ENCODE peak calls at places on chromosome 1, in nine cellular contexts. One of them, this sample, is unnamed. For H3K4me1, the result is how much of the 10 kb centered on the place peaks cover.

GRCh38 chr1:183936791-183937190 is 100.7 kb downstream of the COLGALT2 start:
- DNase-seq in thoracic aorta: no peak
- DNase-seq in esophagus squamous epithelium: no peak
- DNase-seq in adrenal gland: no peak
- DNase-seq in CD4-positive, CD25-positive, alpha-beta regulatory T cell: no peak
- DNase-seq in ascending aorta: no peak
- DNase-seq in CD8-positive, alpha-beta memory T cell: no peak
- DNase-seq in BE2C: no peak
- DNase-seq in cardiac muscle cell: no peak
- DNase-seq in this sample: no peak

GRCh38 chr1:154837034-154837678 is 32.9 kb downstream of the KCNN3 start:
- DNase-seq in thoracic aorta: no peak
- DNase-seq in esophagus squamous epithelium: no peak
- DNase-seq in adrenal gland: no peak
- DNase-seq in CD4-positive, CD25-positive, alpha-beta regulatory T cell: no peak
- DNase-seq in ascending aorta: no peak
- DNase-seq in CD8-positive, alpha-beta memory T cell: no peak
- DNase-seq in BE2C: no peak
- DNase-seq in cardiac muscle cell: peak
- DNase-seq in this sample: no peak

GRCh38 chr1:223534677-223535076 is 130.8 kb downstream of the CAPN8 start:
- DNase-seq in thoracic aorta: no peak
- DNase-seq in esophagus squamous epithelium: no peak
- DNase-seq in adrenal gland: no peak
- DNase-seq in CD4-positive, CD25-positive, alpha-beta regulatory T cell: no peak
- DNase-seq in ascending aorta: no peak
- DNase-seq in CD8-positive, alpha-beta memory T cell: no peak
- DNase-seq in BE2C: no peak
- DNase-seq in cardiac muscle cell: no peak
- DNase-seq in this sample: no peak

GRCh38 chr1:42684139-42684538 is 1.9 kb downstream of the YBX1 start:
- DNase-seq in thoracic aorta: no peak
- DNase-seq in esophagus squamous epithelium: no peak
- DNase-seq in adrenal gland: no peak
- DNase-seq in CD4-positive, CD25-positive, alpha-beta regulatory T cell: peak
- DNase-seq in ascending aorta: no peak
- DNase-seq in CD8-positive, alpha-beta memory T cell: no peak
- DNase-seq in BE2C: peak
- DNase-seq in cardiac muscle cell: peak
- DNase-seq in this sample: no peak

GRCh38 chr1:29415156-29415830 is 179.0 kb downstream of the PTPRU start:
- DNase-seq in thoracic aorta: no peak
- DNase-seq in esophagus squamous epithelium: no peak
- DNase-seq in adrenal gland: no peak
- DNase-seq in CD4-positive, CD25-positive, alpha-beta regulatory T cell: no peak
- DNase-seq in ascending aorta: no peak
- DNase-seq in CD8-positive, alpha-beta memory T cell: no peak
- DNase-seq in BE2C: no peak
- DNase-seq in cardiac muscle cell: peak
- DNase-seq in this sample: no peak

GRCh38 chr1:213751064-213751397 is 236.7 kb upstream of the PROX1 start:
- DNase-seq in thoracic aorta: no peak
- DNase-seq in esophagus squamous epithelium: no peak
- DNase-seq in adrenal gland: no peak
- DNase-seq in CD4-positive, CD25-positive, alpha-beta regulatory T cell: no peak
- DNase-seq in ascending aorta: no peak
- DNase-seq in CD8-positive, alpha-beta memory T cell: no peak
- DNase-seq in BE2C: peak
- DNase-seq in cardiac muscle cell: no peak
- DNase-seq in this sample: no peak

GRCh38 chr1:202213361-202214088 is 19.9 kb downstream of the LGR6 start:
- DNase-seq in thoracic aorta: no peak
- DNase-seq in esophagus squamous epithelium: no peak
- DNase-seq in adrenal gland: no peak
- DNase-seq in CD4-positive, CD25-positive, alpha-beta regulatory T cell: no peak
- DNase-seq in ascending aorta: no peak
- DNase-seq in CD8-positive, alpha-beta memory T cell: no peak
- DNase-seq in BE2C: no peak
- DNase-seq in cardiac muscle cell: no peak
- DNase-seq in this sample: no peak

GRCh38 chr1:161200992-161201827 is 957 bp upstream of the NDUFS2 start:
- DNase-seq in thoracic aorta: no peak
- DNase-seq in esophagus squamous epithelium: no peak
- DNase-seq in adrenal gland: peak
- DNase-seq in CD4-positive, CD25-positive, alpha-beta regulatory T cell: no peak
- DNase-seq in ascending aorta: no peak
- DNase-seq in CD8-positive, alpha-beta memory T cell: no peak
- DNase-seq in BE2C: no peak
- DNase-seq in cardiac muscle cell: peak
- DNase-seq in this sample: no peak

GRCh38 chr1:101293461-101294045 is 56.7 kb downstream of the S1PR1 start:
- DNase-seq in thoracic aorta: no peak
- DNase-seq in esophagus squamous epithelium: no peak
- DNase-seq in adrenal gland: no peak
- DNase-seq in CD4-positive, CD25-positive, alpha-beta regulatory T cell: no peak
- DNase-seq in ascending aorta: no peak
- DNase-seq in CD8-positive, alpha-beta memory T cell: peak
- DNase-seq in BE2C: no peak
- DNase-seq in cardiac muscle cell: peak
- DNase-seq in this sample: no peak

GRCh38 chr1:18010408-18010807 is 97.2 kb upstream of the IGSF21 start:
- DNase-seq in thoracic aorta: no peak
- DNase-seq in esophagus squamous epithelium: no peak
- DNase-seq in adrenal gland: no peak
- DNase-seq in CD4-positive, CD25-positive, alpha-beta regulatory T cell: no peak
- DNase-seq in ascending aorta: no peak
- DNase-seq in CD8-positive, alpha-beta memory T cell: no peak
- DNase-seq in BE2C: peak
- DNase-seq in cardiac muscle cell: no peak
- DNase-seq in this sample: no peak

GRCh38 chr1:53295295-53295694 is 32.6 kb downstream of the LRP8 start:
- DNase-seq in thoracic aorta: no peak
- DNase-seq in esophagus squamous epithelium: no peak
- DNase-seq in adrenal gland: no peak
- DNase-seq in CD4-positive, CD25-positive, alpha-beta regulatory T cell: no peak
- DNase-seq in ascending aorta: no peak
- DNase-seq in CD8-positive, alpha-beta memory T cell: no peak
- DNase-seq in BE2C: no peak
- DNase-seq in cardiac muscle cell: no peak
- DNase-seq in this sample: no peak
- H3K4me1 ChIP-seq in thoracic aorta: half or more
- H3K4me1 ChIP-seq in esophagus squamous epithelium: under half
- H3K4me1 ChIP-seq in adrenal gland: under half
- H3K4me1 ChIP-seq in CD4-positive, CD25-positive, alpha-beta regulatory T cell: half or more
- H3K4me1 ChIP-seq in ascending aorta: under half
- H3K4me1 ChIP-seq in CD8-positive, alpha-beta memory T cell: under half
- H3K4me1 ChIP-seq in BE2C: under half
- H3K4me1 ChIP-seq in cardiac muscle cell: under half
- H3K4me1 ChIP-seq in this sample: under half

DNA sequence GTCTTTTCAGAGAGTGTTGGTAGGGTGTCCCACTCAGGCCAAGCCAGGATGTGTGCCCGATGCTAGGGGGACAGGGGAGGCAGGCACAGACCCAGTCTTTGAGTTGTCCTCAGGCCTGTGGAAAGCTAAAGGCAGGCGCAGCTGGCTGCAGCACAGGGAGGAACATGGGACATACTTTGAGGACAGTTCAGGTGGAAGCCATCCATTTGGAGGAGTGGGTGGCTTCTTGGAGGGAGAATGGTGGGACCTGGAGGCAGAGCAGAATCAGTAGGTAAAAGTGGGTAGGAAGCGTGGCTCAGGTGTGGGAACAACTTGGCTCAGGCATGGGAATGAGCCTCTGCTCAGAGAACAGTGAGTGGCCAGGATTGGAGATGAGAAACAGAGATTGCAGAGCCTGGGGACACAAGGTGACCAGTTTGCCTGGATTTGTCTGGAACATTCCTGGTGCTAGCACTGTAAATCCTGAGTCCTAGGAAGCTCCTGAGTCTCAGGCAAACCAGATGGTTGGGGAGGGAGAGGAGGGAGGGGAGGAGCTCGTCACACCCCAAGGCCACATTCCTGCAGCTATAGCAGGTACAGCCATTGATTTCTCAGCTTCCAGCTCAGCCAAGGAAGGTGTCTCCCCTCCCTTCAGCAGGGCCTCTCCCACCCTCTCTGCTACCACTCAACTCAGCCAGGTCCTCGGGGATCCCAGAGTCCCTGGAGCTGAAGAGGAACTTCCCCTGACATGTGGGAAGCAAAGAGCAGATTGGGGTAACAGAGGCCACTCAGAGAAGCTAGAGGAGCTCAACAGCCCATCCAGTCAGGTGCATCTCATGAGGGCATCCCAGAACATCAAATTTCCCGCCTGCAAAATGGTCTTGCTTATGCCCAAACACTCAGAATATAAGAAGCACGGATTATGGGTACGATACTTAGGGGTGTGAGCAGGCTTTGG is 65.2 kb upstream of the TINAGL1 start:
- DNase-seq in thoracic aorta: no peak
- DNase-seq in esophagus squamous epithelium: no peak
- DNase-seq in adrenal gland: peak
- DNase-seq in CD4-positive, CD25-positive, alpha-beta regulatory T cell: no peak
- DNase-seq in ascending aorta: no peak
- DNase-seq in CD8-positive, alpha-beta memory T cell: no peak
- DNase-seq in BE2C: no peak
- DNase-seq in cardiac muscle cell: no peak
- DNase-seq in this sample: peak
- H3K4me1 ChIP-seq in thoracic aorta: under half
- H3K4me1 ChIP-seq in esophagus squamous epithelium: under half
- H3K4me1 ChIP-seq in adrenal gland: under half
- H3K4me1 ChIP-seq in CD4-positive, CD25-positive, alpha-beta regulatory T cell: under half
- H3K4me1 ChIP-seq in ascending aorta: under half
- H3K4me1 ChIP-seq in CD8-positive, alpha-beta memory T cell: under half
- H3K4me1 ChIP-seq in BE2C: under half
- H3K4me1 ChIP-seq in cardiac muscle cell: under half
- H3K4me1 ChIP-seq in this sample: under half

GRCh38 chr1:19892129-19892528 is 9.9 kb downstream of the OTUD3 start:
- DNase-seq in thoracic aorta: no peak
- DNase-seq in esophagus squamous epithelium: no peak
- DNase-seq in adrenal gland: no peak
- DNase-seq in CD4-positive, CD25-positive, alpha-beta regulatory T cell: no peak
- DNase-seq in ascending aorta: no peak
- DNase-seq in CD8-positive, alpha-beta memory T cell: no peak
- DNase-seq in BE2C: no peak
- DNase-seq in cardiac muscle cell: no peak
- DNase-seq in this sample: no peak

GRCh38 chr1:19893687-19894086 is 11.5 kb downstream of the OTUD3 start:
- DNase-seq in thoracic aorta: no peak
- DNase-seq in esophagus squamous epithelium: no peak
- DNase-seq in adrenal gland: peak
- DNase-seq in CD4-positive, CD25-positive, alpha-beta regulatory T cell: no peak
- DNase-seq in ascending aorta: no peak
- DNase-seq in CD8-positive, alpha-beta memory T cell: no peak
- DNase-seq in BE2C: no peak
- DNase-seq in cardiac muscle cell: no peak
- DNase-seq in this sample: no peak

GRCh38 chr1:19889656-19890055 is 7.5 kb downstream of the OTUD3 start:
- DNase-seq in thoracic aorta: no peak
- DNase-seq in esophagus squamous epithelium: no peak
- DNase-seq in adrenal gland: no peak
- DNase-seq in CD4-positive, CD25-positive, alpha-beta regulatory T cell: no peak
- DNase-seq in ascending aorta: no peak
- DNase-seq in CD8-positive, alpha-beta memory T cell: no peak
- DNase-seq in BE2C: no peak
- DNase-seq in cardiac muscle cell: no peak
- DNase-seq in this sample: no peak

GRCh38 chr1:19892628-19893168 is 10.5 kb downstream of the OTUD3 start:
- DNase-seq in thoracic aorta: no peak
- DNase-seq in esophagus squamous epithelium: no peak
- DNase-seq in adrenal gland: no peak
- DNase-seq in CD4-positive, CD25-positive, alpha-beta regulatory T cell: no peak
- DNase-seq in ascending aorta: no peak
- DNase-seq in CD8-positive, alpha-beta memory T cell: no peak
- DNase-seq in BE2C: no peak
- DNase-seq in cardiac muscle cell: peak
- DNase-seq in this sample: no peak

DNA sequence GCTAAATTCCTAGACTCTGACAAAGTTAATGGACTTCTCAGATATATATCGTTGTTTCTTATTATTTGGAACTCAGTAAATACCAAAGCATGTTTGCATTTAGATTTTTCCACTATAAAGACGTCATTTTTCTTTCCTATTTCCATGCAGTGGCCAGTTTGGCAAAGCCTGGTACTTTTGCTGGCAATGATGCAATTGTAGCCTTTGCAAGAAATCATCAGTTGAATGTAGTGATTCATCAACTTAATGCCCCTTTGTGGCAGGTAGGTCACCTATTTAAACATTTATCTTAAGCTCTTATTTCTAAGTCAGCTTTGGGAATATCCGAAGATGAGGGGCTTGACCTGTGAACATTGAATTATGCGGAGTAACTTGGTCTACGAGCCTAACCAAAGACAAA is 12.0 kb downstream of the OTUD3 start:
- DNase-seq in thoracic aorta: no peak
- DNase-seq in esophagus squamous epithelium: no peak
- DNase-seq in adrenal gland: no peak
- DNase-seq in CD4-positive, CD25-positive, alpha-beta regulatory T cell: no peak
- DNase-seq in ascending aorta: no peak
- DNase-seq in CD8-positive, alpha-beta memory T cell: no peak
- DNase-seq in BE2C: no peak
- DNase-seq in cardiac muscle cell: no peak
- DNase-seq in this sample: no peak
- H3K4me1 ChIP-seq in thoracic aorta: under half
- H3K4me1 ChIP-seq in esophagus squamous epithelium: under half
- H3K4me1 ChIP-seq in adrenal gland: under half
- H3K4me1 ChIP-seq in CD4-positive, CD25-positive, alpha-beta regulatory T cell: under half
- H3K4me1 ChIP-seq in ascending aorta: under half
- H3K4me1 ChIP-seq in CD8-positive, alpha-beta memory T cell: under half
- H3K4me1 ChIP-seq in BE2C: under half
- H3K4me1 ChIP-seq in cardiac muscle cell: under half
- H3K4me1 ChIP-seq in this sample: under half

GRCh38 chr1:23345920-23346319 is 1.8 kb upstream of the HNRNPR start:
- DNase-seq in thoracic aorta: no peak
- DNase-seq in esophagus squamous epithelium: no peak
- DNase-seq in adrenal gland: no peak
- DNase-seq in CD4-positive, CD25-positive, alpha-beta regulatory T cell: no peak
- DNase-seq in ascending aorta: no peak
- DNase-seq in CD8-positive, alpha-beta memory T cell: no peak
- DNase-seq in BE2C: no peak
- DNase-seq in cardiac muscle cell: no peak
- DNase-seq in this sample: no peak

GRCh38 chr1:23344111-23344986 is at the start of gene HNRNPR:
- DNase-seq in thoracic aorta: peak
- DNase-seq in esophagus squamous epithelium: peak
- DNase-seq in adrenal gland: peak
- DNase-seq in CD4-positive, CD25-positive, alpha-beta regulatory T cell: peak
- DNase-seq in ascending aorta: peak
- DNase-seq in CD8-positive, alpha-beta memory T cell: peak
- DNase-seq in BE2C: peak
- DNase-seq in cardiac muscle cell: peak
- DNase-seq in this sample: peak

GRCh38 chr1:23344987-23345472 is 946 bp upstream of the HNRNPR start:
- DNase-seq in thoracic aorta: no peak
- DNase-seq in esophagus squamous epithelium: no peak
- DNase-seq in adrenal gland: no peak
- DNase-seq in CD4-positive, CD25-positive, alpha-beta regulatory T cell: no peak
- DNase-seq in ascending aorta: no peak
- DNase-seq in CD8-positive, alpha-beta memory T cell: no peak
- DNase-seq in BE2C: peak
- DNase-seq in cardiac muscle cell: peak
- DNase-seq in this sample: no peak

GRCh38 chr1:23341829-23342697 is 2.0 kb downstream of the HNRNPR start:
- DNase-seq in thoracic aorta: no peak
- DNase-seq in esophagus squamous epithelium: no peak
- DNase-seq in adrenal gland: no peak
- DNase-seq in CD4-positive, CD25-positive, alpha-beta regulatory T cell: peak
- DNase-seq in ascending aorta: no peak
- DNase-seq in CD8-positive, alpha-beta memory T cell: no peak
- DNase-seq in BE2C: no peak
- DNase-seq in cardiac muscle cell: peak
- DNase-seq in this sample: no peak

GRCh38 chr1:23343246-23344110 is 606 bp downstream of the HNRNPR start:
- DNase-seq in thoracic aorta: no peak
- DNase-seq in esophagus squamous epithelium: no peak
- DNase-seq in adrenal gland: peak
- DNase-seq in CD4-positive, CD25-positive, alpha-beta regulatory T cell: peak
- DNase-seq in ascending aorta: no peak
- DNase-seq in CD8-positive, alpha-beta memory T cell: no peak
- DNase-seq in BE2C: no peak
- DNase-seq in cardiac muscle cell: peak
- DNase-seq in this sample: peak
- H3K4me1 ChIP-seq in thoracic aorta: half or more
- H3K4me1 ChIP-seq in esophagus squamous epithelium: under half
- H3K4me1 ChIP-seq in adrenal gland: half or more
- H3K4me1 ChIP-seq in CD4-positive, CD25-positive, alpha-beta regulatory T cell: half or more
- H3K4me1 ChIP-seq in ascending aorta: under half
- H3K4me1 ChIP-seq in CD8-positive, alpha-beta memory T cell: under half
- H3K4me1 ChIP-seq in BE2C: under half
- H3K4me1 ChIP-seq in cardiac muscle cell: under half
- H3K4me1 ChIP-seq in this sample: under half

This sample was measured in hepatocyte.